ENCODE peak calls at places on chromosomes 13 and 19, in four cellular contexts. One of them, this sample, is unnamed.

GRCh38 chr13:60402022-60402421 is 5.0 kb downstream of the TDRD3 start:
- DNase-seq in neural crest cell: no peak
- DNase-seq in GM12864: no peak
- DNase-seq in fibroblast of mammary gland: no peak
- DNase-seq in this sample: no peak

GRCh38 chr13:109156181-109156935 is 526.9 kb downstream of the MYO16 start:
- DNase-seq in neural crest cell: no peak
- DNase-seq in GM12864: no peak
- DNase-seq in fibroblast of mammary gland: peak
- DNase-seq in this sample: no peak

GRCh38 chr13:32330438-32330837 is 15.1 kb downstream of the BRCA2 start:
- DNase-seq in neural crest cell: no peak
- DNase-seq in GM12864: no peak
- DNase-seq in fibroblast of mammary gland: peak
- DNase-seq in this sample: no peak

GRCh38 chr13:32905063-32905863 is 111.0 kb upstream of the KL start:
- DNase-seq in neural crest cell: no peak
- DNase-seq in GM12864: peak
- DNase-seq in fibroblast of mammary gland: no peak
- DNase-seq in this sample: no peak

GRCh38 chr13:43487459-43487858 is 299.3 kb downstream of the ENOX1 start:
- DNase-seq in neural crest cell: no peak
- DNase-seq in GM12864: no peak
- DNase-seq in fibroblast of mammary gland: no peak
- DNase-seq in this sample: no peak

GRCh38 chr19:35142531-35143230 is 374 bp upstream of the FXYD7 start:
- DNase-seq in neural crest cell: peak
- DNase-seq in GM12864: no peak
- DNase-seq in fibroblast of mammary gland: no peak
- DNase-seq in this sample: no peak

GRCh38 chr13:93765056-93765455 is 538.4 kb downstream of the GPC6 start:
- DNase-seq in neural crest cell: no peak
- DNase-seq in GM12864: no peak
- DNase-seq in fibroblast of mammary gland: no peak
- DNase-seq in this sample: no peak

GRCh38 chr19:36103842-36104552 is 6.9 kb upstream of the OVOL3 start:
- DNase-seq in neural crest cell: no peak
- DNase-seq in GM12864: no peak
- DNase-seq in fibroblast of mammary gland: no peak
- DNase-seq in this sample: no peak

GRCh38 chr19:3722443-3723109 is 14.4 kb downstream of the TJP3 start:
- DNase-seq in neural crest cell: no peak
- DNase-seq in GM12864: no peak
- DNase-seq in fibroblast of mammary gland: no peak
- DNase-seq in this sample: no peak

GRCh38 chr13:26557393-26558073 is at the start of gene WASF3:
- DNase-seq in neural crest cell: peak
- DNase-seq in GM12864: peak
- DNase-seq in fibroblast of mammary gland: peak
- DNase-seq in this sample: peak

GRCh38 chr19:39996218-39996810 is 546 bp upstream of the ZNF546 start:
- DNase-seq in neural crest cell: peak
- DNase-seq in GM12864: peak
- DNase-seq in fibroblast of mammary gland: peak
- DNase-seq in this sample: no peak

GRCh38 chr13:73058432-73058740 is 419 bp upstream of the KLF5 start:
- DNase-seq in neural crest cell: no peak
- DNase-seq in GM12864: no peak
- DNase-seq in fibroblast of mammary gland: no peak
- DNase-seq in this sample: no peak

GRCh38 chr13:33349996-33350826 is 64.7 kb upstream of the STARD13 start:
- DNase-seq in neural crest cell: peak
- DNase-seq in GM12864: no peak
- DNase-seq in fibroblast of mammary gland: peak
- DNase-seq in this sample: peak

DNA sequence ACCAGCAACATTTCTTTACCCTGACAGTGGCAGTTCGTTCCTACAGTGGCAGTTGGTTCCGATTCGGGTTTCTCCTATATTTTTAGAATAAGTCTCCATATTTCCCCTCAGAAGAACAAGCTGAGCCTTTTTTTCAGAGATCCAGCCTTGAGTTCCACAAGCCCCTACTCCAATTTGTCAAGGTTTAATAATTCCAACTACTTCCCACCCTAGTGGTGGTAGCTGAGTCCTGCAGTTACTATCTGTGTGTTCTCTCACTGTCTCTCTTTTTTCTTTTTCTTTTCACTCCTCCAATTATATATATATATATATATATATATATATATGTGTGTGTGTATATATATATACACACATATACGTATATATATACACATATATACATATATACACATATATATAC is 1347.3 kb downstream of the PCDH9 start:
- DNase-seq in neural crest cell: no peak
- DNase-seq in GM12864: no peak
- DNase-seq in fibroblast of mammary gland: no peak
- DNase-seq in this sample: no peak
- TF ChIP-seq CTCF in neural crest cell: peak
- TF ChIP-seq CTCF in GM12864: peak
- TF ChIP-seq CTCF in fibroblast of mammary gland: peak
- TF ChIP-seq CTCF in this sample: peak

GRCh38 chr19:16518483-16519229 is 22.5 kb downstream of the C19orf44 start:
- DNase-seq in neural crest cell: no peak
- DNase-seq in GM12864: no peak
- DNase-seq in fibroblast of mammary gland: no peak
- DNase-seq in this sample: no peak
- TF ChIP-seq CTCF in neural crest cell: peak
- TF ChIP-seq CTCF in GM12864: no peak
- TF ChIP-seq CTCF in fibroblast of mammary gland: no peak
- TF ChIP-seq CTCF in this sample: peak

DNA sequence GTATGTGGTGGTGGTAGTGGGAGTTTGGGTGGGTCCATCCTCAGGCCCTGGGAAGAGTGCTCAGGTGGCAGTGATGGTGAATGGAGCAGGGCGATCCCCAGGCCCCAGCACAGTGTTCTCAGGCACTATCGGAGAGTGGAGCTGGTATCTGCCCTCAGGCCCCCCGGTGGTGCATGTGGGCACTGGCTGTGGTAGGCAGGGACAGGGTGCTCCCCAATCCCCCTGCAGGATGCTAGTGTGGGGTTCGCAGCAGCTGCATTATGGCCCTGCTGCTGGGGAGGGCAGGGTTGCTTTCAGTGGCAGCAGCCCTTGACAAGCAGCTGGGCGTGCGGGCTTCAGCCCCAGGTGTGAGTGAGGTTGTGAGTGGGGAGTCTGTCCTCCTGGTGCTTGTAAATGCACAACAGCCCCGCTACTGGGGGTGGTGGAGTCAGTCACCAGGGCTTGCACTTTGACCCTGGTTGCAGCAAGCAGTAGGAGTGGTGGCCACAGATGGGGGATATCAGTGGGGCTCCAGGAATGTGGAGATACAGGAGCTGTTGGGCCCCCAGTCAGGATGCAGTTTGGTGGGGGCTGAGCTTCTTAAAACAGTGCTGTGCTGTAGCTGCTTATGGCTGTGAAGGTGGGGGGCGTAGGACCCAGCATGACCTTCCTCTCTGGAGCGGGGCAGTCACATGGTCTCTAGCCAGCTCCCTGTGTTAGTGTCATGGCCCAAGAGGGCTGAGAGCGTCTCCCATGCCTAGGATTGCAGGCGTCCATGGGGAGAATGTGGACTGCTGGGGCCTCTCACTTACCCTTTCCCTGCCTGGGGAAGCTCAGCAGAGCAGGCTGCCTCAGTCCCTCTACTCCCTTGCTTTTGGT is 38.7 kb upstream of the ARHGEF7 start:
- DNase-seq in neural crest cell: no peak
- DNase-seq in GM12864: no peak
- DNase-seq in fibroblast of mammary gland: no peak
- DNase-seq in this sample: no peak
- TF ChIP-seq CTCF in neural crest cell: no peak
- TF ChIP-seq CTCF in GM12864: peak
- TF ChIP-seq CTCF in fibroblast of mammary gland: no peak
- TF ChIP-seq CTCF in this sample: peak

DNA sequence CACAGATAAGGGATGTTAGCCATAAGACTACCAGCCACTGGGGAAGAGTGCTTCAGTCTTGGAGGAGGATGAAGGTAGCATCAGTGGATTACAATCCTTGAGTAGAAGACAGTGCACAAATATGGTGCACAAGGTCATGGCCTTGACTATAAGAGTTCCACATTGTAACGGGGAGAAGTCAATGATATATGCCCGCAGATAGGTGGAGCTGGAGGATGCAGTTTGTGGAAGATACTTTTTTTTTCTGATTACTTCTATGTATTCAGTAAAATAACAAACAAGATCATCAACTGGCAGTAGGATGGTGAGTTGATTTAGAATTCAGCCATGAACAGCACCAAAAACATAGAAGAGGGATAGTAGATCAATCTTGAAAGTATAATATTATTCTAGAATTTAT is 926.8 kb upstream of the MIR17HG start:
- DNase-seq in neural crest cell: no peak
- DNase-seq in GM12864: no peak
- DNase-seq in fibroblast of mammary gland: peak
- DNase-seq in this sample: no peak
- TF ChIP-seq CTCF in neural crest cell: no peak
- TF ChIP-seq CTCF in GM12864: no peak
- TF ChIP-seq CTCF in fibroblast of mammary gland: peak
- TF ChIP-seq CTCF in this sample: no peak

DNA sequence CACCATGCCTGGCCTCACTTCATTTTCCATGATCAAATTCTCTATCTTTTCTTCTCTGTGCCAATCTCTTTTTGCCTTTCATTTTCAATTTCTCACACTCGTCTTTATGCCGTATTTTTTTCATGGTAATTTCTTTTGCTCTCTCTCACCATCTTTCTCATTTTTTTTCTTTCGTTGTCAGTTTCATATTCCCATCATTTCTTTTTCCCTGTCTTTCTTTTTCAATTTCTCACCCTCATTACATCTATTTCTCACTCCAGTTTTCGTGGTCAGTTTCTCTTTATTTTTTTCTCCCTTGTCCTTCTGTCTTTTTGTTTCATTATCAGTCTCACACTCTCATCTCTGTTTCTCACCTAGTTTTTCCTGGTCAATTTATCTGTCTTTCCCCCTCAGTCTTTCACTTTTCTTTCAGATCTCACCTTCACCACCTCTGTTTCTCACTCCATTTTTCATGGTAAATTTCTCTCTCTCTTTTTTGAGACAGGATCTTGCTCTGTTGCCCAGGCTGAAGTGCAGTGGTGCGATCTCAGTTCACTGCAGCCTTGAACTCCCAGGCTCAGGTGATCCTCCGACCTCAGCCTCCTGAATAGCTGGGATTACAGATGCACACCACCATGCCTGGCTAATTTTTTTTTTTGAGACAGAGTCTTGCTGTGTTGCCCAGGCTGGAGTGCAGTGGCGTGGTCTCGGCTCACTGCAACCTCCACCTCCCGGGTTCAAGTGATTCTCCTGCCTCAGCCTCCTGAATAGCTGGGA is 14.1 kb downstream of the SSC5D start:
- DNase-seq in neural crest cell: no peak
- DNase-seq in GM12864: no peak
- DNase-seq in fibroblast of mammary gland: no peak
- DNase-seq in this sample: no peak
- TF ChIP-seq CTCF in neural crest cell: no peak
- TF ChIP-seq CTCF in GM12864: no peak
- TF ChIP-seq CTCF in fibroblast of mammary gland: no peak
- TF ChIP-seq CTCF in this sample: no peak

DNA sequence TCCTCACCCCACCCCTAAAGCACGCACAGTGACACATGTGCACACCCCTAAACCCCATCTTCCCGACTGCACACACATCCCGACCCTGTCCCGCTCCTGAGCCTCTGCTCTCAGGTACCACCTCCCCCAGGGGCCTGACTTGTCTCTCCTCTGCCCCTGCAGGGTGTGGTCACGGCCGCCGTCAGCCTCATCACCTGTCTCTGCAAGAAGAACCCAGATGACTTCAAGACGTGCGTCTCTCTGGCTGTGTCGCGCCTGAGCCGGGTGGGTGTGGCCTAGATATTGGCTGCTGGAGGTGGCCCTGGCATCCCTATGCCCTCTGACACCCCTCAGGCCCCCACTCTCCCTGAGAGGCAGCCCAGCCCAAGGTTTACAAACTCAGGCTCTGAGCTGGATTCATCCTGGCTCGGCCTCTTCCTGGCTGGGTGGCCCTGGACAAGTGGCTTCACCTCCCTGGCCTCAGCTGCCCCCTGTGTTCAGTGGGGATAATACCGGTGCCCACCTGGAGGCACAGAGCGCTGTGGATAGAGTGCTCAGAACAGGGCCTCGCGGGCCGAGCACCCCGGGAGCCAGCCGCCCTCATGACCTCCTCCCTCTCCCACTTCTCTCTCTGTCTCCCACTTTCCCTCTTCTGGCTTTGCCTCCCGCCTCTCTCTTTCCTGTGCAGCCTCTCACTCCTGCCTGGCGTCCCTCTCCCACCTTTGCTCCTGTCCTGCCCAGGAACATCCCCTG is 20.1 kb downstream of the FUZ start:
- DNase-seq in neural crest cell: no peak
- DNase-seq in GM12864: no peak
- DNase-seq in fibroblast of mammary gland: no peak
- DNase-seq in this sample: no peak
- TF ChIP-seq CTCF in neural crest cell: no peak
- TF ChIP-seq CTCF in GM12864: no peak
- TF ChIP-seq CTCF in fibroblast of mammary gland: no peak
- TF ChIP-seq CTCF in this sample: no peak

GRCh38 chr13:25281193-25281936 is 5.9 kb downstream of the MTMR6 start:
- DNase-seq in neural crest cell: no peak
- DNase-seq in GM12864: peak
- DNase-seq in fibroblast of mammary gland: no peak
- DNase-seq in this sample: no peak

GRCh38 chr13:25281937-25282332 is 5.4 kb downstream of the MTMR6 start:
- DNase-seq in neural crest cell: no peak
- DNase-seq in GM12864: no peak
- DNase-seq in fibroblast of mammary gland: no peak
- DNase-seq in this sample: no peak

GRCh38 chr13:25276748-25277147 is 10.5 kb downstream of the MTMR6 start:
- DNase-seq in neural crest cell: no peak
- DNase-seq in GM12864: no peak
- DNase-seq in fibroblast of mammary gland: peak
- DNase-seq in this sample: no peak
- TF ChIP-seq CTCF in neural crest cell: no peak
- TF ChIP-seq CTCF in GM12864: no peak
- TF ChIP-seq CTCF in fibroblast of mammary gland: no peak
- TF ChIP-seq CTCF in this sample: no peak

This sample was measured in type B pancreatic cell.